ENCODE peak calls at places on chromosome 6, in ten cellular contexts. H is tibial nerve; A is hippocampal formation; D is GM20000; R is NCI-H1092 treated with DMSO at 0.1 percent for 48 hours; M is activated CD8-positive, alpha-beta memory T cell treated with anti-CD3 and anti-CD28 coated beads for 48 hours; N is HuH-7.5; J is ureter; E is body of pancreas; B is uterus. G is an unnamed sample.
A peak's percentile ranks its signal among the peaks of the same experiment; 100 is the strongest.

GRCh38 chr6:146871613-146872465 is 273.1 kb downstream of the ADGB start:
- DNase-seq in H (no peak), A (no peak), D (no peak), R (peak; percentile 83), M (no peak), N (no peak), J (no peak), E (no peak), B (no peak), G (no peak)

GRCh38 chr6:133341607-133342158 is 100.5 kb downstream of the EYA4 start:
- DNase-seq in H (no peak), A (no peak), D (no peak), R (peak; percentile 75), M (no peak), N (no peak), J (no peak), E (peak; percentile 15), B (no peak), G (no peak)

GRCh38 chr6:147774856-147775255 is 266.4 kb downstream of the SAMD5 start:
- DNase-seq in H (no peak), A (no peak), D (no peak), R (no peak), M (no peak), N (no peak), J (no peak), E (no peak), B (no peak), G (no peak)

GRCh38 chr6:149488815-149489214 is 4.0 kb upstream of the ZC3H12D start:
- DNase-seq in H (no peak), A (no peak), D (peak; percentile 29), R (no peak), M (no peak), N (no peak), J (no peak), E (no peak), B (no peak), G (no peak)

GRCh38 chr6:170137176-170137891 is 153.5 kb downstream of the DLL1 start:
- DNase-seq in H (peak; percentile 36), A (no peak), D (no peak), R (no peak), M (no peak), N (no peak), J (peak; percentile 54), E (peak; percentile 45), B (peak; percentile 83), G (peak; percentile 65)

GRCh38 chr6:33147807-33148666 is 44.2 kb downstream of the COL11A2 start:
- DNase-seq in H (peak; percentile 59), A (no peak), D (no peak), R (peak; percentile 16), M (no peak), N (no peak), J (no peak), E (peak; percentile 57), B (no peak), G (no peak)

GRCh38 chr6:3159805-3160781 is 2.7 kb upstream of the TUBB2A start:
- DNase-seq in H (peak; percentile 30), A (no peak), D (no peak), R (no peak), M (no peak), N (no peak), J (peak; percentile 71), E (peak; percentile 95), B (no peak), G (no peak)

GRCh38 chr6:33166811-33167210 is 25.5 kb downstream of the COL11A2 start:
- DNase-seq in H (no peak), A (no peak), D (no peak), R (no peak), M (no peak), N (no peak), J (no peak), E (no peak), B (no peak), G (no peak)

GRCh38 chr6:160337301-160337700 is 10.9 kb upstream of the SLC22A3 start:
- DNase-seq in H (no peak), A (no peak), D (no peak), R (no peak), M (no peak), N (no peak), J (no peak), E (no peak), B (no peak), G (no peak)

GRCh38 chr6:12440981-12441380 is 150.8 kb downstream of the EDN1 start:
- DNase-seq in H (no peak), A (no peak), D (no peak), R (no peak), M (no peak), N (no peak), J (no peak), E (no peak), B (no peak), G (no peak)

GRCh38 chr6:8415305-8415704 is 20.0 kb downstream of the SLC35B3 start:
- DNase-seq in H (no peak), A (no peak), D (no peak), R (no peak), M (no peak), N (no peak), J (no peak), E (no peak), B (no peak), G (no peak)

GRCh38 chr6:142838821-142839685 is 105.9 kb downstream of the HIVEP2 start:
- DNase-seq in H (no peak), A (no peak), D (no peak), R (no peak), M (no peak), N (no peak), J (no peak), E (no peak), B (no peak), G (no peak)

GRCh38 chr6:149723771-149724417 is 6.0 kb upstream of the LATS1 start:
- DNase-seq in H (peak; percentile 60), A (peak; percentile 50), D (no peak), R (no peak), M (no peak), N (no peak), J (peak; percentile 52), E (peak; percentile 78), B (no peak), G (no peak)

GRCh38 chr6:109455161-109455501 is 441 bp downstream of the MICAL1 start:
- DNase-seq in H (peak; percentile 19), A (no peak), D (peak; percentile 66), R (no peak), M (no peak), N (no peak), J (no peak), E (no peak), B (no peak), G (no peak)

GRCh38 chr6:40387871-40388264 is 199.3 kb downstream of the LRFN2 start:
- DNase-seq in H (peak; percentile 1), A (no peak), D (no peak), R (no peak), M (no peak), N (no peak), J (no peak), E (no peak), B (no peak), G (no peak)

GRCh38 chr6:168037856-168038255 is 40.4 kb downstream of the KIF25 start:
- DNase-seq in H (no peak), A (no peak), D (no peak), R (no peak), M (no peak), N (no peak), J (no peak), E (no peak), B (no peak), G (no peak)

GRCh38 chr6:162704001-162704400 is 23.6 kb downstream of the PRKN start:
- DNase-seq in H (no peak), A (no peak), D (no peak), R (no peak), M (no peak), N (no peak), J (no peak), E (no peak), B (no peak), G (no peak)

GRCh38 chr6:37732688-37733087 is 35.0 kb upstream of the MDGA1 start:
- DNase-seq in H (no peak), A (no peak), D (no peak), R (no peak), M (no peak), N (no peak), J (no peak), E (no peak), B (no peak), G (no peak)

GRCh38 chr6:6469074-6469473 is 119.4 kb upstream of the LY86 start:
- DNase-seq in H (peak; percentile 36), A (no peak), D (no peak), R (no peak), M (no peak), N (no peak), J (no peak), E (peak; percentile 21), B (no peak), G (no peak)

G was measured in sciatic nerve.